ENCODE peak calls at places on chromosomes 2 and 18, in nine cellular contexts. S, H, U, R, G, Q, P, W and F are unnamed samples.

GRCh38 chr2:56753182-56753581 is 569.4 kb downstream of the CCDC85A start:
- DNase-seq in Q (no peak), R (no peak), S (no peak), P (no peak), G (no peak), W (no peak), U (no peak), H (no peak), F (no peak)

GRCh38 chr18:58612239-58613055 is 16.4 kb downstream of the ALPK2 start:
- DNase-seq in P (no peak), U (no peak), G (no peak), H (no peak), Q (no peak), S (no peak), R (no peak), W (no peak), F (no peak)

GRCh38 chr2:169509230-169509917 is at the start of gene KLHL41:
- DNase-seq in H (peak; percentile 64), G (no peak), Q (peak; percentile 44), S (peak; percentile 49), W (peak; percentile 25), P (no peak), U (no peak), R (peak; percentile 45), F (peak; percentile 19)

GRCh38 chr18:14089176-14089575 is 43.1 kb downstream of the ZNF519 start:
- DNase-seq in P (no peak), U (no peak), H (no peak), Q (peak; percentile 14), R (no peak), W (no peak), G (no peak), S (no peak), F (no peak)

GRCh38 chr2:94964193-94964592 is 61.3 kb upstream of the MAL start:
- DNase-seq in G (no peak), Q (no peak), U (no peak), R (no peak), P (no peak), S (no peak), W (no peak), H (no peak), F (no peak)

GRCh38 chr2:11551569-11552259 is 17.9 kb downstream of the GREB1 start:
- DNase-seq in U (no peak), P (no peak), G (no peak), Q (no peak), R (no peak), W (no peak), S (no peak), H (no peak), F (no peak)

GRCh38 chr2:187461294-187462261 is 13.5 kb upstream of the CALCRL start:
- DNase-seq in Q (no peak), W (peak; percentile 7), U (no peak), S (no peak), G (no peak), H (no peak), R (no peak), P (peak; percentile 35), F (no peak)

GRCh38 chr2:155062250-155062985 is 363.9 kb downstream of the KCNJ3 start:
- DNase-seq in S (no peak), W (no peak), G (no peak), Q (no peak), P (no peak), H (no peak), R (no peak), U (no peak), F (no peak)

GRCh38 chr18:22871809-22872525 is 61.2 kb upstream of the RBBP8 start:
- DNase-seq in G (no peak), W (peak; percentile 50), H (peak; percentile 31), P (no peak), S (no peak), Q (peak; percentile 83), R (no peak), U (no peak), F (peak; percentile 30)

GRCh38 chr2:144516981-144517824 is 2.7 kb downstream of the ZEB2 start:
- DNase-seq in R (peak; percentile 54), P (no peak), W (peak; percentile 31), H (peak; percentile 20), U (no peak), S (peak; percentile 84), Q (peak; percentile 97), G (peak; percentile 80), F (peak; percentile 96)

GRCh38 chr2:29249666-29250253 is 134.5 kb downstream of the CLIP4 start:
- DNase-seq in S (no peak), P (no peak), Q (no peak), U (no peak), R (no peak), W (no peak), H (peak; percentile 5), G (no peak), F (no peak)

GRCh38 chr2:230124792-230125452 is 56.2 kb upstream of the SLC16A14 start:
- DNase-seq in W (no peak), P (no peak), G (peak; percentile 27), U (no peak), S (no peak), Q (no peak), R (no peak), H (no peak), F (no peak)

GRCh38 chr2:127498386-127498785 is 27.9 kb downstream of the IWS1 start:
- DNase-seq in Q (no peak), P (no peak), W (no peak), S (no peak), H (no peak), G (no peak), R (no peak), U (no peak), F (peak; percentile 71)

GRCh38 chr2:239570971-239571520 is 170.2 kb upstream of the HDAC4 start:
- DNase-seq in S (no peak), P (no peak), H (no peak), U (no peak), G (no peak), Q (no peak), W (no peak), R (no peak), F (no peak)

GRCh38 chr2:191889924-191890323 is 43.0 kb upstream of the CAVIN2 start:
- DNase-seq in P (no peak), W (no peak), S (no peak), U (no peak), G (no peak), Q (no peak), H (no peak), R (no peak), F (no peak)

GRCh38 chr2:67260348-67261277 is 136.5 kb upstream of the ETAA1 start:
- DNase-seq in S (peak; percentile 72), G (no peak), R (no peak), Q (peak; percentile 100), P (no peak), H (no peak), W (peak; percentile 7), U (no peak), F (peak; percentile 99)

GRCh38 chr2:169107645-169108044 is 38.3 kb downstream of the DHRS9 start:
- DNase-seq in P (no peak), W (no peak), S (no peak), R (no peak), G (peak; percentile 25), U (peak; percentile 9), Q (no peak), H (no peak), F (no peak)

GRCh38 chr2:160355080-160355479 is 138.5 kb downstream of the RBMS1 start:
- DNase-seq in H (no peak), S (no peak), P (no peak), W (no peak), Q (no peak), R (no peak), G (no peak), U (no peak), F (no peak)

GRCh38 chr2:152176113-152176714 is 651 bp upstream of the STAM2 start:
- DNase-seq in R (no peak), S (no peak), H (no peak), U (no peak), G (no peak), W (no peak), P (no peak), Q (peak; percentile 55), F (peak; percentile 22)

GRCh38 chr2:69514406-69514805 is 77.2 kb upstream of the NFU1 start:
- DNase-seq in G (no peak), Q (peak; percentile 89), H (peak; percentile 9), U (no peak), R (no peak), P (peak; percentile 23), W (peak; percentile 45), S (peak; percentile 82), F (peak; percentile 71)